ENCODE peak calls at places on chromosomes 6 and 20, in ten cellular contexts. D is left ventricle myocardium inferior; X is endodermal cell; M is DND-41; Q is effector memory CD4-positive, alpha-beta T cell; P is lower lobe of right lung; W is cardiac muscle cell; J is astrocyte; I is keratinocyte; C is A549. O is an unnamed sample.

GRCh38 chr6:124881898-124882579 is 80.2 kb upstream of the RNF217 start:
- DNase-seq in Q (no peak), J (peak; percentile 36), X (no peak), D (peak; percentile 17), P (no peak), C (peak; percentile 47), W (peak; percentile 75), I (no peak), M (no peak), O (no peak)

GRCh38 chr6:126600258-126600916 is 260.5 kb downstream of the CENPW start:
- DNase-seq in I (no peak), D (no peak), Q (no peak), W (no peak), J (no peak), X (no peak), C (no peak), M (no peak), P (no peak), O (no peak)

GRCh38 chr20:59777321-59777705 is 156.1 kb downstream of the SYCP2 start:
- DNase-seq in D (no peak), M (no peak), C (no peak), W (no peak), Q (no peak), X (no peak), J (no peak), P (no peak), I (no peak), O (no peak)

GRCh38 chr6:107392069-107392468 is 67.3 kb downstream of the PDSS2 start:
- DNase-seq in X (no peak), D (no peak), M (no peak), J (no peak), W (no peak), Q (no peak), P (no peak), I (no peak), C (peak; percentile 2), O (no peak)

GRCh38 chr6:2624177-2624576 is 126.5 kb downstream of the MYLK4 start:
- DNase-seq in M (no peak), Q (no peak), C (no peak), J (no peak), X (no peak), W (no peak), P (no peak), I (no peak), D (no peak), O (no peak)

GRCh38 chr6:132446136-132446535 is 44.9 kb upstream of the MOXD1 start:
- DNase-seq in W (no peak), D (no peak), P (no peak), J (no peak), I (no peak), Q (no peak), M (no peak), X (no peak), C (no peak), O (no peak)

GRCh38 chr6:34226066-34226465 is 10.6 kb upstream of the HMGA1 start:
- DNase-seq in I (no peak), M (no peak), P (no peak), Q (no peak), C (no peak), W (no peak), J (no peak), X (no peak), D (no peak), O (peak; percentile 17)

GRCh38 chr6:83511901-83512681 is at the start of gene PRSS35:
- DNase-seq in W (peak; percentile 68), Q (no peak), D (peak; percentile 45), M (no peak), J (peak; percentile 27), I (no peak), P (peak; percentile 58), C (peak; percentile 57), X (peak; percentile 95), O (peak; percentile 81)

GRCh38 chr6:3455490-3456394 is 1.1 kb downstream of the SLC22A23 start:
- DNase-seq in D (no peak), X (peak; percentile 82), P (peak; percentile 59), J (no peak), I (no peak), W (no peak), C (peak; percentile 9), Q (no peak), M (no peak), O (peak; percentile 79)

GRCh38 chr6:582370-582769 is 74.5 kb downstream of the HUS1B start:
- DNase-seq in C (no peak), W (no peak), X (peak; percentile 89), P (no peak), D (no peak), J (peak; percentile 55), I (no peak), Q (no peak), M (no peak), O (no peak)

GRCh38 chr6:124679392-124679791 is 282.8 kb upstream of the RNF217 start:
- DNase-seq in C (no peak), D (no peak), I (no peak), J (peak; percentile 56), X (no peak), Q (no peak), M (no peak), W (no peak), P (no peak), O (no peak)

GRCh38 chr20:49320460-49320859 is 42.6 kb upstream of the ZNFX1 start:
- DNase-seq in J (peak; percentile 27), P (no peak), W (peak; percentile 74), I (no peak), M (no peak), Q (no peak), X (peak; percentile 91), C (peak; percentile 78), D (no peak), O (no peak)

GRCh38 chr20:4052554-4052953 is 37.2 kb upstream of the RNF24 start:
- DNase-seq in W (no peak), X (peak; percentile 36), I (no peak), M (no peak), D (no peak), J (no peak), C (no peak), Q (no peak), P (no peak), O (no peak)

GRCh38 chr6:9825526-9825925 is 589.3 kb downstream of the TFAP2A start:
- DNase-seq in C (no peak), D (no peak), P (no peak), M (no peak), W (no peak), I (no peak), J (peak; percentile 13), Q (no peak), X (no peak), O (no peak)

GRCh38 chr6:13688692-13689196 is 22.9 kb downstream of the RANBP9 start:
- DNase-seq in C (no peak), X (no peak), J (no peak), Q (no peak), I (no peak), P (no peak), W (no peak), M (no peak), D (no peak), O (no peak)

GRCh38 chr20:63133481-63134091 is 82.3 kb downstream of the YTHDF1 start:
- DNase-seq in X (peak; percentile 36), Q (no peak), W (no peak), P (peak; percentile 19), I (no peak), M (no peak), J (no peak), D (no peak), C (no peak), O (peak; percentile 52)

GRCh38 chr6:84549912-84550311 is 214.5 kb downstream of the TBX18 start:
- DNase-seq in D (no peak), I (no peak), P (no peak), C (no peak), M (no peak), Q (no peak), W (no peak), J (no peak), X (peak; percentile 80), O (no peak)

GRCh38 chr6:163414367-163415175 is at the start of gene QKI:
- DNase-seq in M (peak; percentile 81), Q (peak; percentile 74), X (peak; percentile 84), J (peak; percentile 62), I (no peak), W (peak; percentile 86), C (peak; percentile 66), P (peak; percentile 89), D (peak; percentile 88), O (peak; percentile 96)
- H3K4me3 ChIP-seq in M (peak within 1 kb of the TSS; percentile 66), Q (peak within 1 kb of the TSS; percentile 75), X (peak within 1 kb of the TSS; percentile 93), J (peak within 1 kb of the TSS; percentile 98), I (peak within 1 kb of the TSS; percentile 66), W (peak within 1 kb of the TSS; percentile 97), C (peak within 1 kb of the TSS; percentile 91), P (peak within 1 kb of the TSS; percentile 75), D (peak within 1 kb of the TSS; percentile 91), O (peak within 1 kb of the TSS; percentile 88)

GRCh38 chr6:148217921-148218320 is 124.7 kb upstream of the SASH1 start:
- DNase-seq in W (no peak), D (no peak), J (no peak), C (no peak), P (no peak), X (no peak), I (no peak), M (no peak), Q (no peak), O (no peak)
- H3K27ac ChIP-seq in W (no peak overlapping the region), D (peak overlapping the region; percentile 62), J (no peak overlapping the region), C (no peak overlapping the region), P (peak overlapping the region; percentile 49), X (no peak overlapping the region), I (no peak overlapping the region), M (no peak overlapping the region), Q (no peak overlapping the region), O (no peak overlapping the region)

GRCh38 chr6:138160329-138161117 is 1.2 kb upstream of the ARFGEF3 start:
- DNase-seq in C (no peak), X (no peak), M (no peak), J (no peak), W (no peak), I (no peak), Q (no peak), P (no peak), D (no peak), O (no peak)
- H3K4me3 ChIP-seq in C (no peak overlapping the region), X (peak overlapping the region; percentile 77), M (no peak overlapping the region), J (no peak overlapping the region), W (no peak overlapping the region), I (no peak overlapping the region), Q (no peak overlapping the region), P (peak overlapping the region; percentile 72), D (peak overlapping the region; percentile 77), O (no peak overlapping the region)

GRCh38 chr6:39885691-39886090 is 48.6 kb downstream of the MOCS1 start:
- DNase-seq in W (no peak), X (no peak), C (no peak), I (no peak), P (no peak), D (no peak), J (no peak), Q (no peak), M (no peak), O (no peak)

GRCh38 chr6:39884696-39885095 is 49.6 kb downstream of the MOCS1 start:
- DNase-seq in X (no peak), I (no peak), Q (no peak), M (no peak), W (peak; percentile 61), C (no peak), J (peak; percentile 89), D (no peak), P (no peak), O (no peak)

GRCh38 chr6:39889229-39889628 is 45.0 kb downstream of the MOCS1 start:
- DNase-seq in M (no peak), J (no peak), Q (no peak), W (no peak), X (no peak), C (no peak), P (no peak), D (no peak), I (no peak), O (no peak)

GRCh38 chr6:39886871-39887270 is 47.4 kb downstream of the MOCS1 start:
- DNase-seq in P (no peak), C (no peak), I (no peak), D (no peak), X (no peak), Q (no peak), M (no peak), W (no peak), J (no peak), O (no peak)

GRCh38 chr6:39887692-39888450 is 46.4 kb downstream of the MOCS1 start:
- DNase-seq in P (peak; percentile 73), C (peak; percentile 9), W (peak; percentile 98), D (peak; percentile 79), I (no peak), M (no peak), J (peak; percentile 94), X (peak; percentile 73), Q (no peak), O (peak; percentile 95)
- H3K27ac ChIP-seq in P (peak overlapping the region; percentile 54), C (no peak overlapping the region), W (no peak overlapping the region), D (peak overlapping the region; percentile 74), I (no peak overlapping the region), M (no peak overlapping the region), J (peak overlapping the region; percentile 97), X (peak overlapping the region; percentile 76), Q (no peak overlapping the region), O (peak overlapping the region; percentile 48)